ENCODE peak calls at places on chromosomes 2 and 18, in four cellular contexts. H is breast epithelium, B is AG09309, A is neural progenitor cell. N is an unnamed sample.
A peak's percentile ranks its signal among the peaks of the same experiment; 100 is the strongest.

GRCh38 chr2:21501344-21502027 is 377.7 kb downstream of the TDRD15 start:
- DNase-seq in H (no peak), B (no peak), A (no peak), N (no peak)

GRCh38 chr2:141736466-141736865 is 394.4 kb downstream of the LRP1B start:
- DNase-seq in H (no peak), B (no peak), A (no peak), N (no peak)

GRCh38 chr2:95297088-95297487 is at the start of gene KCNIP3:
- DNase-seq in B (no peak), A (peak; percentile 52), H (no peak), N (no peak)

GRCh38 chr2:115771516-115771915 is 1329.1 kb downstream of the DPP10 start:
- DNase-seq in B (no peak), H (no peak), A (no peak), N (no peak)

GRCh38 chr2:228447266-228447915 is 265.9 kb upstream of the SPHKAP start:
- DNase-seq in H (no peak), B (peak; percentile 5), A (no peak), N (peak; percentile 11)

GRCh38 chr2:25856377-25856776 is 21.9 kb downstream of the ASXL2 start:
- DNase-seq in A (peak; percentile 15), H (no peak), B (no peak), N (no peak)

GRCh38 chr2:132816234-132816633 is 146.2 kb upstream of the LYPD1 start:
- DNase-seq in A (no peak), B (no peak), H (no peak), N (no peak)

GRCh38 chr2:10399358-10399757 is 48.8 kb downstream of the ODC1 start:
- DNase-seq in H (no peak), A (no peak), B (no peak), N (no peak)

GRCh38 chr18:59180150-59180845 is 39.7 kb upstream of the GRP start:
- DNase-seq in A (no peak), H (no peak), B (peak; percentile 48), N (peak; percentile 86)

GRCh38 chr18:12886498-12887126 is 2.6 kb upstream of the PTPN2 start:
- DNase-seq in B (no peak), H (no peak), A (peak; percentile 16), N (no peak)

GRCh38 chr2:68365087-68365486 is at the start of gene PLEK:
- DNase-seq in H (no peak), B (no peak), A (no peak), N (no peak)

GRCh38 chr2:47237375-47238357 is 82.6 kb upstream of the STPG4 start:
- DNase-seq in B (no peak), A (no peak), H (peak; percentile 30), N (no peak)

GRCh38 chr2:175317741-175318140 is 136.2 kb upstream of the ATP5MC3 start:
- DNase-seq in B (no peak), H (no peak), A (no peak), N (no peak)

GRCh38 chr18:39167990-39168389 is 1602.4 kb upstream of the CELF4 start:
- DNase-seq in B (no peak), H (no peak), A (peak; percentile 8), N (no peak)

GRCh38 chr2:149409506-149409905 is 79.1 kb downstream of the LYPD6 start:
- DNase-seq in A (no peak), B (no peak), H (no peak), N (no peak)

GRCh38 chr18:80147418-80148315 is 38.6 kb downstream of the ADNP2 start:
- DNase-seq in A (peak; percentile 51), B (peak; percentile 51), H (peak; percentile 84), N (peak; percentile 83)

GRCh38 chr2:101717041-101717817 is 19.7 kb downstream of the MAP4K4 start:
- DNase-seq in A (no peak), H (no peak), B (no peak), N (no peak)

DNA sequence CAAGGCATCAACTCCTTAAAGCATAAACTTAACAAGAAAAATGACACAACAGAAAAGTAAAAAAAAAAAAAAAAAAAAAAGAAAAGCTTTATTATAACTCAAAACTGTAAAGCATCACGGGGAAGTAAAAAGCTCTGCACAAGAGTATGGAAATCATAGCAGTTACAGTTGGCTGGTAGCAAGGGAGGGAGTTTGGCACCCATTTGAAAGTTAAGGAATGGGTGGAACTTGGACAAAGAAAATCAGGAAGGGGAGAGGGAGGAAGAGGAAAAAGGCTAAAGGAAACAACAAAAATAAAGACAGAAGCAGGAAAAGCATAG is 8.6 kb downstream of the KLF7 start:
- DNase-seq in A (no peak), H (no peak), B (no peak), N (no peak)
- H3K4me3 ChIP-seq in A (no peak overlapping the region), H (no peak overlapping the region), B (no peak overlapping the region), N (no peak overlapping the region)

GRCh38 chr2:80971-81736 is 34.8 kb upstream of the FAM110C start:
- DNase-seq in B (no peak), A (no peak), H (no peak), N (no peak)
- TF ChIP-seq CTCF in B (no peak), A (no peak), H (no peak), N (no peak)

DNA sequence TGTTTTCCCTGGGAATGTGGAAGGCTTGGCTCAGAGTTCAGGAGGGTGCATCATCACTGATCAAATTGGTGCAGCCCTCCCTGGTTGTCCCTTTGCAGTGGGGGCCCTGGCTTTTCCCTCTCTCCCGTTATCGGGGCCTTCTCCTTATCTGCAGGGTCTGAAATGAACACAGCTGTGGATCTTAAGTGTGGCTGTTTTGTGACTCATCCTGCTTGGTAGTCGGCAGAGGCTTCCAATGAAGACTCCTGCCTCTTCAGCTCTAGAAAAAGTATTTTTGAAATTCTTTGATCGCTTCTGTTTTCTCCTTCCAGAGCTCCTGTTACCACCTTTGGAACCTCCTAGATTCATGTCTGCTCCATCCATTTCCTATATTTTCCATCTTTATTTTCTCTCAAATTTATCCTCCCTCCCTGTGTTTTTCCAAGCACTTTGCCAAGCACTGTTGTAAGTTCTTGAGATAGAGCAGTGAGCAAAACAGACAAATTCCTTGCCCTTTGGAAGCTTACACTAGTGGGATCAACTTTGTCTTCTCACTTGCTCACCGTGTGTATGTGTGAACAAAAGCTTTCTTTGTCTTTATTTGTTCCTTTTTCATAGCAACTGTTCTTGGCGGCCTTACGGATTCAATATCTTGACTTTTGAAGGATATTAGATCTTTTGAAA is 45.7 kb downstream of the RALB start:
- DNase-seq in H (no peak), B (no peak), A (no peak), N (peak; percentile 54)
- H3K4me3 ChIP-seq in H (no peak overlapping the region), B (no peak overlapping the region), A (no peak overlapping the region), N (no peak overlapping the region)

GRCh38 chr18:55794288-55795052 is 206.5 kb upstream of the TCF4 start:
- DNase-seq in A (no peak), H (no peak), B (no peak), N (peak; percentile 55)
- TF ChIP-seq CTCF in A (no peak), H (no peak), B (no peak), N (no peak)

DNA sequence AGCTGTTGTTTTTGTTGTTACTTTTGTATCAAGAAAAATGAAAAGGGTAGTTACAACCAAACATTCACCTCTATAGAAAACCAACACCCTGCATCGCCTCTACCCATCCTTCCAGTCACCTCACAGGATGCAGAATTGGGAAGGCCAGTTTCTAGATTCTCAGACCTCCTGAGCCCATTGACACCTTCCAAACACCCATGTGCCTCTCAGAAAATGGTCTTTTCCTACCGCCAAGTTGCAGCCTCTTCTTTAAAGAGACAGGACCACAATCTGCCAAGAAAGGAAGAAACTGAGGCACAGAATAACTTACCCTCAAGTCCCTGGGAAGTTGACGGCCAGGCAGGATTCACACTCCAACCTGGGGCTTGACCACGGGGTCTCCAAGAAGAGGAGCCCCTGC is 101.4 kb downstream of the TNS1 start:
- DNase-seq in H (no peak), B (no peak), A (no peak), N (no peak)
- H3K4me3 ChIP-seq in H (no peak overlapping the region), B (no peak overlapping the region), A (no peak overlapping the region), N (no peak overlapping the region)

DNA sequence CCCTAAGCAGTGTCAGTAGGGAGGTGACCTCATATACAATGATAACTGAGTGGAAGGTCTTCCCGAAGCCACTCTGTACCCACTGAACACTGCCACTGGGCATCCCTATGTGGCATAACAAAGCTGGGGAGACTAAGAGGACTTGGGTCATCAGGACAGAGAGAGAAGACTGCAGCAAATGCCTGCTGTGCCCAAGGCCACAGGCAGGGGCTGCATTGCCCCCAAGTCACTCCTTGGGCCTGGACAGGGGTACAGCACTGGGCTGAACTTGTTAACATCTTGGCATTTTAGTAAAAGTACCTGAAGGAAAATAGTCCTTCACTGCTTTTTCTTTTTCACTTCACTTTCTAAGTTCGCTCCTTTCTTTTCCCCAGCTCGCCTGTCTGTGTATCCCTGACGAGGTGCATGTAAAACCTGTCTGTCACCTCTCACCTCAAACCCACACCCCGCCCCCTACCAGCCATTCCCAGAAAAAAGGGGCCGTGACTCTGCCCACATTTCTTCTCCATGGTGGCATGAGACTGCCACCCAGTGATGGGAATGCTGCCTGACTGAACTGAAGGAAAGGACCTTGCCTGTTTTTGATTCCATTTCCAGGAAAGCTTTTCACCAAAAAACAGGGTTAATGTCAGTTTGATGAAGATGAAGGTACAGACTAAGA is 62.9 kb downstream of the MTHFD2 start:
- DNase-seq in B (no peak), A (peak; percentile 74), H (peak; percentile 28), N (peak; percentile 29)
- TF ChIP-seq CTCF in B (peak; percentile 66), A (peak; percentile 65), H (peak; percentile 37), N (peak; percentile 65)

DNA sequence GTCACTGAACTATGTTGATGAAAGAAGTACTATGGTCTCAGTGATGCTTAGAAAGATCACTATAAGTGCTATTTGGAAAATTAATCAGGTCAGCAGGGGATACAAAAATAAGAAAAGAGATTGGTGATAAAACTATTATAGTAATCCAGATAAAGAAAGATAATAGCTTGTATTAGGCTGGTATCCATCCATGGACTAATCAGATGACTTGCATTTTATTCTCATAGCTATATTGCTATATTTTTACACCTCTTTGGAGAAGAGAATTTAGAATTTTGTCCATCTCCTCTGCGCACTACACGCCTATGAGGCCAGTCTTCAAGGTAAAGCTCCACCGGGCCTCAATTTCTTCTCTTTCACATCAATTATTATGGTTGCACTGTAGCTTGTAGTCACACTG is 635.1 kb upstream of the DDX18 start:
- DNase-seq in B (no peak), H (no peak), A (no peak), N (no peak)
- H3K4me3 ChIP-seq in B (no peak overlapping the region), H (no peak overlapping the region), A (no peak overlapping the region), N (no peak overlapping the region)

N was measured in foreskin fibroblast.